ENCODE peak calls at places on chromosomes 3 and 15, in seven cellular contexts. One of them, this sample, is unnamed.

GRCh38 chr15:89673162-89673506 is 6.0 kb downstream of the PLIN1 start:
- DNase-seq in tibial nerve: no peak
- DNase-seq in lower leg skin: peak
- DNase-seq in testis: no peak
- DNase-seq in retina: peak
- DNase-seq in endothelial cell: peak
- DNase-seq in islet precursor cell: peak
- DNase-seq in this sample: no peak

GRCh38 chr15:62528505-62528904 is 363.4 kb upstream of the C2CD4B start:
- DNase-seq in endothelial cell: no peak
- DNase-seq in islet precursor cell: no peak
- DNase-seq in retina: no peak
- DNase-seq in tibial nerve: no peak
- DNase-seq in lower leg skin: no peak
- DNase-seq in testis: no peak
- DNase-seq in this sample: no peak

GRCh38 chr15:51170882-51171577 is 76.3 kb upstream of the TNFAIP8L3 start:
- DNase-seq in testis: no peak
- DNase-seq in tibial nerve: no peak
- DNase-seq in islet precursor cell: no peak
- DNase-seq in endothelial cell: no peak
- DNase-seq in retina: no peak
- DNase-seq in lower leg skin: peak
- DNase-seq in this sample: no peak

GRCh38 chr3:15779111-15779510 is 18.7 kb downstream of the ANKRD28 start:
- DNase-seq in tibial nerve: no peak
- DNase-seq in retina: no peak
- DNase-seq in lower leg skin: no peak
- DNase-seq in islet precursor cell: no peak
- DNase-seq in endothelial cell: no peak
- DNase-seq in testis: no peak
- DNase-seq in this sample: no peak

GRCh38 chr15:48352474-48353072 is 21.3 kb downstream of the DUT start:
- DNase-seq in testis: peak
- DNase-seq in endothelial cell: peak
- DNase-seq in lower leg skin: no peak
- DNase-seq in tibial nerve: no peak
- DNase-seq in islet precursor cell: peak
- DNase-seq in retina: peak
- DNase-seq in this sample: no peak

GRCh38 chr15:85592148-85592547 is 202.6 kb downstream of the KLHL25 start:
- DNase-seq in endothelial cell: no peak
- DNase-seq in islet precursor cell: no peak
- DNase-seq in retina: no peak
- DNase-seq in lower leg skin: no peak
- DNase-seq in testis: no peak
- DNase-seq in tibial nerve: no peak
- DNase-seq in this sample: no peak

GRCh38 chr15:74784426-74784825 is 2.5 kb downstream of the CSK start:
- DNase-seq in islet precursor cell: no peak
- DNase-seq in lower leg skin: no peak
- DNase-seq in tibial nerve: no peak
- DNase-seq in endothelial cell: no peak
- DNase-seq in testis: no peak
- DNase-seq in retina: no peak
- DNase-seq in this sample: no peak

GRCh38 chr15:40313531-40314398 is 6.0 kb upstream of the PLCB2 start:
- DNase-seq in lower leg skin: no peak
- DNase-seq in retina: no peak
- DNase-seq in islet precursor cell: no peak
- DNase-seq in testis: peak
- DNase-seq in endothelial cell: no peak
- DNase-seq in tibial nerve: no peak
- DNase-seq in this sample: no peak

GRCh38 chr15:42384597-42384996 is 25.3 kb downstream of the CAPN3 start:
- DNase-seq in retina: no peak
- DNase-seq in tibial nerve: no peak
- DNase-seq in testis: no peak
- DNase-seq in lower leg skin: peak
- DNase-seq in endothelial cell: no peak
- DNase-seq in islet precursor cell: no peak
- DNase-seq in this sample: peak

GRCh38 chr15:27764339-27764738 is 334.8 kb downstream of the OCA2 start:
- DNase-seq in islet precursor cell: no peak
- DNase-seq in endothelial cell: no peak
- DNase-seq in testis: no peak
- DNase-seq in tibial nerve: no peak
- DNase-seq in lower leg skin: no peak
- DNase-seq in retina: no peak
- DNase-seq in this sample: no peak

GRCh38 chr3:25690768-25691548 is 26.3 kb upstream of the TOP2B start:
- DNase-seq in tibial nerve: no peak
- DNase-seq in endothelial cell: no peak
- DNase-seq in retina: no peak
- DNase-seq in testis: no peak
- DNase-seq in lower leg skin: no peak
- DNase-seq in islet precursor cell: no peak
- DNase-seq in this sample: no peak